ENCODE peak calls at places on chromosomes 3 and 15, in five cellular contexts. G is central memory CD4-positive, alpha-beta T cell; M is SW480; Y is GM03348; J is choroid plexus epithelial cell. P is an unnamed sample.

GRCh38 chr3:50630916-50631315 is 14.0 kb downstream of the MAPKAPK3 start:
- DNase-seq in G (no peak), M (peak; percentile 55), Y (no peak), J (no peak), P (no peak)

GRCh38 chr3:13235897-13236296 is 162.7 kb upstream of the IQSEC1 start:
- DNase-seq in G (no peak), M (peak; percentile 65), Y (no peak), J (no peak), P (no peak)

GRCh38 chr3:120424506-120424905 is 26.3 kb downstream of the FSTL1 start:
- DNase-seq in G (no peak), M (no peak), Y (no peak), J (no peak), P (no peak)

GRCh38 chr15:100853676-100854440 is 25.8 kb upstream of the ALDH1A3 start:
- DNase-seq in G (no peak), M (no peak), Y (no peak), J (peak; percentile 19), P (no peak)

GRCh38 chr3:8882171-8882593 is 81.1 kb downstream of the RAD18 start:
- DNase-seq in G (no peak), M (no peak), Y (no peak), J (peak; percentile 56), P (no peak)

GRCh38 chr3:141065841-141066592 is 14.9 kb downstream of the SPSB4 start:
- DNase-seq in G (no peak), M (no peak), Y (no peak), J (no peak), P (no peak)

GRCh38 chr3:38588995-38589937 is 60.2 kb downstream of the SCN5A start:
- DNase-seq in G (no peak), M (no peak), Y (no peak), J (no peak), P (no peak)

GRCh38 chr15:99763827-99764226 is 30.6 kb upstream of the LYSMD4 start:
- DNase-seq in G (no peak), M (no peak), Y (no peak), J (no peak), P (no peak)

GRCh38 chr15:75199347-75199976 is 2.2 kb upstream of the C15orf39 start:
- DNase-seq in G (no peak), M (no peak), Y (no peak), J (no peak), P (no peak)

GRCh38 chr3:189363856-189364255 is 192.1 kb downstream of the TPRG1 start:
- DNase-seq in G (no peak), M (no peak), Y (peak; percentile 36), J (peak; percentile 25), P (no peak)

GRCh38 chr3:130834476-130834875 is 59.4 kb upstream of the ATP2C1 start:
- DNase-seq in G (no peak), M (no peak), Y (peak; percentile 14), J (peak; percentile 48), P (no peak)

GRCh38 chr3:187288176-187288893 is 3.2 kb downstream of the MASP1 start:
- DNase-seq in G (no peak), M (no peak), Y (no peak), J (no peak), P (no peak)

GRCh38 chr3:11716576-11717250 is 73.0 kb upstream of the VGLL4 start:
- DNase-seq in G (no peak), M (no peak), Y (no peak), J (peak; percentile 40), P (no peak)

GRCh38 chr3:167929937-167930336 is 165.8 kb downstream of the GOLIM4 start:
- DNase-seq in G (no peak), M (no peak), Y (no peak), J (peak; percentile 10), P (no peak)